ENCODE peak calls at places on chromosomes 2 and 18, in six cellular contexts. I is SK-N-SH; L is Kasumi-1; T is cardiac fibroblast; S is activated effector memory CD4-positive, alpha-beta T cell treated with Interleukin-2 at 50 U/mL for 16 hours; W is memory B cell. U is an unnamed sample.

GRCh38 chr2:127453392-127454171 is 35.4 kb downstream of the PROC start:
- DNase-seq in I (peak), L (no peak), T (peak), S (no peak), W (no peak), U (no peak)

GRCh38 chr2:219684721-219685689 is 57.6 kb downstream of the SLC4A3 start:
- DNase-seq in I (no peak), L (no peak), T (peak), S (peak), W (peak), U (peak)

GRCh38 chr2:222709191-222709891 is 37.9 kb downstream of the MOGAT1 start:
- DNase-seq in I (no peak), L (peak), T (peak), S (no peak), W (no peak), U (peak)

GRCh38 chr2:121721926-121722325 is 14.7 kb downstream of the NIFK start:
- DNase-seq in I (no peak), L (no peak), T (peak), S (no peak), W (no peak), U (no peak)

GRCh38 chr2:105879798-105880300 is 135.1 kb downstream of the NCK2 start:
- DNase-seq in I (no peak), L (no peak), T (no peak), S (no peak), W (no peak), U (no peak)

GRCh38 chr18:72700961-72701710 is 157.0 kb upstream of the CBLN2 start:
- DNase-seq in I (peak), L (peak), T (peak), S (no peak), W (no peak), U (peak)

GRCh38 chr2:156430978-156431358 is 5.2 kb upstream of the GPD2 start:
- DNase-seq in I (no peak), L (peak), T (peak), S (no peak), W (no peak), U (peak)

GRCh38 chr2:96267159-96267971 is 1.3 kb downstream of the CIAO1 start:
- DNase-seq in I (peak), L (peak), T (peak), S (peak), W (no peak), U (peak)

GRCh38 chr18:61549411-61549810 is 216.2 kb downstream of the CDH20 start:
- DNase-seq in I (no peak), L (no peak), T (no peak), S (no peak), W (no peak), U (no peak)

GRCh38 chr18:49486617-49486958 is 446 bp downstream of the C18orf32 start:
- DNase-seq in I (no peak), L (peak), T (no peak), S (no peak), W (no peak), U (peak)

GRCh38 chr2:28002181-28002580 is 111.7 kb downstream of the BABAM2 start:
- DNase-seq in I (no peak), L (no peak), T (no peak), S (no peak), W (no peak), U (no peak)

GRCh38 chr2:109512076-109512475 is 101.7 kb downstream of the SEPTIN10 start:
- DNase-seq in I (no peak), L (no peak), T (no peak), S (no peak), W (no peak), U (no peak)

GRCh38 chr2:75007061-75007460 is 48.6 kb downstream of the POLE4 start:
- DNase-seq in I (no peak), L (no peak), T (no peak), S (no peak), W (no peak), U (no peak)

GRCh38 chr2:230902180-230902899 is 22.7 kb downstream of the GPR55 start:
- DNase-seq in I (peak), L (peak), T (peak), S (peak), W (peak), U (peak)

GRCh38 chr2:144020047-144020446 is 499.9 kb downstream of the ZEB2 start:
- DNase-seq in I (no peak), L (no peak), T (no peak), S (no peak), W (no peak), U (no peak)

GRCh38 chr2:25411753-25412152 is 70.0 kb upstream of the DNMT3A start:
- DNase-seq in I (no peak), L (no peak), T (no peak), S (no peak), W (no peak), U (no peak)

GRCh38 chr2:236857781-236858180 is 227.9 kb upstream of the COPS8 start:
- DNase-seq in I (no peak), L (no peak), T (no peak), S (no peak), W (no peak), U (no peak)

GRCh38 chr2:8219631-8220393 is 462.0 kb upstream of the ID2 start:
- DNase-seq in I (no peak), L (no peak), T (no peak), S (no peak), W (no peak), U (no peak)

GRCh38 chr2:55899881-55900280 is 23.7 kb downstream of the EFEMP1 start:
- DNase-seq in I (no peak), L (no peak), T (no peak), S (no peak), W (no peak), U (no peak)

GRCh38 chr2:143802871-143803650 is 673.8 kb downstream of the ARHGAP15 start:
- DNase-seq in I (no peak), L (no peak), T (no peak), S (no peak), W (no peak), U (no peak)

GRCh38 chr2:241902357-241902991 is 32.9 kb downstream of the RTP5 start:
- DNase-seq in I (no peak), L (no peak), T (no peak), S (no peak), W (no peak), U (no peak)

GRCh38 chr2:102143450-102143985 is 972 bp downstream of the IL1R1 start:
- DNase-seq in I (no peak), L (no peak), T (peak), S (no peak), W (no peak), U (no peak)

GRCh38 chr2:212970132-212970531 is 181.3 kb downstream of the IKZF2 start:
- DNase-seq in I (no peak), L (no peak), T (no peak), S (no peak), W (no peak), U (no peak)

GRCh38 chr2:39780825-39781600 is 2.0 kb upstream of the THUMPD2 start:
- DNase-seq in I (no peak), L (peak), T (peak), S (no peak), W (no peak), U (peak)

GRCh38 chr2:126244937-126245336 is 411.0 kb upstream of the GYPC start:
- DNase-seq in I (peak), L (peak), T (peak), S (no peak), W (no peak), U (peak)

GRCh38 chr2:238042849-238043584 is 17.8 kb upstream of the SCLY start:
- DNase-seq in I (no peak), L (no peak), T (peak), S (no peak), W (no peak), U (no peak)

GRCh38 chr2:42072349-42073118 is 24.7 kb downstream of the PKDCC start:
- DNase-seq in I (peak), L (no peak), T (no peak), S (no peak), W (no peak), U (peak)

GRCh38 chr2:201678442-201678841 is 20.0 kb downstream of the MPP4 start:
- DNase-seq in I (no peak), L (peak), T (no peak), S (no peak), W (no peak), U (no peak)

GRCh38 chr2:9095690-9096089 is 92.2 kb upstream of the MBOAT2 start:
- DNase-seq in I (no peak), L (peak), T (peak), S (no peak), W (no peak), U (no peak)

GRCh38 chr2:181152701-181153100 is 172.3 kb downstream of the UBE2E3 start:
- DNase-seq in I (no peak), L (no peak), T (no peak), S (no peak), W (no peak), U (no peak)